ENCODE peak calls at places on chromosomes 16 and 17, in four cellular contexts. K is IMR-90, H is H9, N is H1. U is an unnamed sample.

GRCh38 chr17:10096556-10096955 is 101.8 kb downstream of the GAS7 start:
- DNase-seq in K (no peak), H (no peak), N (no peak), U (no peak)

GRCh38 chr16:89721644-89722391 is 481 bp downstream of the ZNF276 start:
- DNase-seq in K (peak; percentile 34), H (no peak), N (no peak), U (no peak)

GRCh38 chr16:17380613-17381012 is 90.1 kb downstream of the XYLT1 start:
- DNase-seq in K (peak; percentile 49), H (no peak), N (no peak), U (no peak)

GRCh38 chr16:87628940-87629339 is 26.6 kb downstream of the JPH3 start:
- DNase-seq in K (peak; percentile 28), H (no peak), N (no peak), U (no peak)

GRCh38 chr17:21166599-21167265 is 40.0 kb downstream of the DHRS7B start:
- DNase-seq in K (peak; percentile 11), H (no peak), N (no peak), U (no peak)

GRCh38 chr16:83530293-83530692 is 277.5 kb upstream of the HSBP1 start:
- DNase-seq in K (peak; percentile 83), H (no peak), N (no peak), U (no peak)

GRCh38 chr17:77735341-77736206 is 222.9 kb upstream of the TNRC6C start:
- DNase-seq in K (no peak), H (peak; percentile 51), N (no peak), U (no peak)

GRCh38 chr17:42378597-42379594 is 9.3 kb downstream of the STAT3 start:
- DNase-seq in K (peak; percentile 34), H (no peak), N (no peak), U (no peak)

GRCh38 chr17:22221344-22221743 is 529.0 kb downstream of the KCNJ18 start:
- DNase-seq in K (no peak), H (no peak), N (no peak), U (no peak)

GRCh38 chr16:1433756-1434155 is 2.9 kb downstream of the PERCC1 start:
- DNase-seq in K (no peak), H (no peak), N (no peak), U (no peak)

GRCh38 chr16:84024854-84025253 is 17.7 kb downstream of the SLC38A8 start:
- DNase-seq in K (peak; percentile 90), H (no peak), N (no peak), U (no peak)

GRCh38 chr17:54903375-54903774 is 2.7 kb downstream of the TOM1L1 start:
- DNase-seq in K (no peak), H (no peak), N (no peak), U (no peak)

GRCh38 chr16:19135201-19135838 is 21.6 kb downstream of the ITPRIPL2 start:
- DNase-seq in K (no peak), H (no peak), N (no peak), U (no peak)

GRCh38 chr17:64492481-64493109 is 4.3 kb downstream of the POLG2 start:
- DNase-seq in K (no peak), H (no peak), N (no peak), U (no peak)

GRCh38 chr17:9922012-9922848 is 17.2 kb upstream of the RCVRN start:
- DNase-seq in K (no peak), H (no peak), N (no peak), U (no peak)

GRCh38 chr17:81926451-81927144 is 937 bp downstream of the MAFG start:
- DNase-seq in K (peak; percentile 79), H (peak; percentile 77), N (no peak), U (no peak)

DNA sequence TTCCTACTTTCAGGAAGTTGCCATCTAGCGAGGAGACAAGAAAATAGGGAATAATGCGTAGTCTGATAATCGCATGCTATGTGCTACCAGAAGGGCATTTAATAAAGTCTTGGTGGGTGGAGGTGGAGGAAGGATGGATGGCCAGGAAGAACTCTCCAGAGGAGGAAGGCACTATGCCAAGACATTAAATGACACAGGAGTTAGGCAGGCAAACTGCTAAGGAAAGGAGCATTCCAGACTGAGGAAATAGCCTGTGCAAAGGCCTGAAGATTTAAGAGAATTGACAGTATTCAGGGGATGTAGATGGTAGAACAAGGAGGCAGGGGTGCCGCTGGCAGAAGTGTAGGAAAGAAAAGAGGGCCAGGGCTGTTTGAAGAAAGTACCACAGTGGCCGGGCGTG is 19.3 kb upstream of the ARHGAP44 start:
- DNase-seq in K (peak; percentile 63), H (no peak), N (no peak), U (no peak)
- H2BK5ac ChIP-seq in K (no peak overlapping the region), H (no peak overlapping the region), N (no peak overlapping the region), U (no peak overlapping the region)

GRCh38 chr16:85142129-85142513 is 29.8 kb upstream of the CIBAR2 start:
- DNase-seq in K (no peak), H (no peak), N (no peak), U (no peak)
- H3K9ac ChIP-seq in K (no peak overlapping the region), H (no peak overlapping the region), N (no peak overlapping the region), U (no peak overlapping the region)

DNA sequence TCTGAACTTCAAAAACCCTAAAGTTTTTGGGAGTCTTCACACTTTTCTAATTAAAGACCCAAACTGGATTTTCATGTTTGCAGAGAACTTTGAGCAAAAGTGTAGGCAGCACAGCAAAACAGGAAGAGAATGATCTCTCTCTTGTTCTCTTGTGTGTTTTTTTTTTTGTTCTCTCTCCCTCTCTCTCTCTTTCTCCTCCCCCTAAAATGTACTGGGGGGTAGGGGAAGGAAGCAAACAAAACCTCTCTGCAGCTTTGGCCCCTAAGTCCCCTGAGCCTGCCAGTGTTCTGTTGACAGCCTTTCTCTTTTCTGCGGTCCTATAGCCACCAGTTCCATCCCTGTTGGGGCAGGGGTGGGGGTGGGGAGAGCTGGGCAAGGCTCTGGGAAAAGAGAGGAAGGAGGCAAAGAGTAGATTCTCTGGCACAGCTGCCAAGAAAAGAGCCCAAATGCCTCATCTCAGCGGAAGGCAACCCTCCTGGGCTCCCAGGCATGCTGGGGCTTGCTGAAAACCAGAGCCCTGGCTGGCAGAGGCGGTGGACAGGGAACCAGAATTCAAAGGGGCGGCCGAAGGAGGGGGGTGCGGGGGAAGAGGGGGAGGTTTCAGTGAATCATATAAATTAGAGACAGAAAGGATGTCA is 295.4 kb downstream of the SOX9 start:
- DNase-seq in K (no peak), H (no peak), N (no peak), U (no peak)
- H2AK5ac ChIP-seq in K (no peak overlapping the region), H (no peak overlapping the region), N (no peak overlapping the region), U (no peak overlapping the region)

GRCh38 chr17:68587026-68587425 is 14.1 kb downstream of the FAM20A start:
- DNase-seq in K (no peak), H (peak; percentile 18), N (no peak), U (no peak)

GRCh38 chr17:68584904-68585303 is 16.3 kb downstream of the FAM20A start:
- DNase-seq in K (no peak), H (peak; percentile 15), N (no peak), U (no peak)

GRCh38 chr17:68587847-68588246 is 13.3 kb downstream of the FAM20A start:
- DNase-seq in K (no peak), H (no peak), N (no peak), U (no peak)

GRCh38 chr17:68588362-68588761 is 12.8 kb downstream of the FAM20A start:
- DNase-seq in K (no peak), H (peak; percentile 13), N (no peak), U (no peak)

DNA sequence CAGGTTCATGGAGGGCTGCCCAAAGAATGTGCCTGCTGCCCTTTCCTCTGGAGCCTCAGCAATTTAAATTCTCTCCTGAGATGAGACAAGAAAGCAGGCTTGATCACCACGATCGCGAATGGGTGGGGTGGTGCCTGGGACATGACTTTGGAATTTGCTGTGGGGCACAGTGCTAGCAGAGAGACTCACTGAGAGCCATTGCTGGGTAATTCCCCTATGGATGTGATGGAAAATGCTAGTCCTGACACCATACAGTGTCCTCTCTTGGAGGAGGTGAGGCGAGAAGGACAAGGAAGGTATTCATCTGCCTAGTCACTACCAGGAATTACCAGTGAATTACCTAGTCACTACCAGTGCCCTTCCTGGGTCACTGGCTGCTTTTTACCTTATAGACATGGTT is 15.5 kb downstream of the FAM20A start:
- DNase-seq in K (no peak), H (peak; percentile 28), N (no peak), U (no peak)
- H2BK5ac ChIP-seq in K (no peak overlapping the region), H (no peak overlapping the region), N (no peak overlapping the region), U (no peak overlapping the region)

DNA sequence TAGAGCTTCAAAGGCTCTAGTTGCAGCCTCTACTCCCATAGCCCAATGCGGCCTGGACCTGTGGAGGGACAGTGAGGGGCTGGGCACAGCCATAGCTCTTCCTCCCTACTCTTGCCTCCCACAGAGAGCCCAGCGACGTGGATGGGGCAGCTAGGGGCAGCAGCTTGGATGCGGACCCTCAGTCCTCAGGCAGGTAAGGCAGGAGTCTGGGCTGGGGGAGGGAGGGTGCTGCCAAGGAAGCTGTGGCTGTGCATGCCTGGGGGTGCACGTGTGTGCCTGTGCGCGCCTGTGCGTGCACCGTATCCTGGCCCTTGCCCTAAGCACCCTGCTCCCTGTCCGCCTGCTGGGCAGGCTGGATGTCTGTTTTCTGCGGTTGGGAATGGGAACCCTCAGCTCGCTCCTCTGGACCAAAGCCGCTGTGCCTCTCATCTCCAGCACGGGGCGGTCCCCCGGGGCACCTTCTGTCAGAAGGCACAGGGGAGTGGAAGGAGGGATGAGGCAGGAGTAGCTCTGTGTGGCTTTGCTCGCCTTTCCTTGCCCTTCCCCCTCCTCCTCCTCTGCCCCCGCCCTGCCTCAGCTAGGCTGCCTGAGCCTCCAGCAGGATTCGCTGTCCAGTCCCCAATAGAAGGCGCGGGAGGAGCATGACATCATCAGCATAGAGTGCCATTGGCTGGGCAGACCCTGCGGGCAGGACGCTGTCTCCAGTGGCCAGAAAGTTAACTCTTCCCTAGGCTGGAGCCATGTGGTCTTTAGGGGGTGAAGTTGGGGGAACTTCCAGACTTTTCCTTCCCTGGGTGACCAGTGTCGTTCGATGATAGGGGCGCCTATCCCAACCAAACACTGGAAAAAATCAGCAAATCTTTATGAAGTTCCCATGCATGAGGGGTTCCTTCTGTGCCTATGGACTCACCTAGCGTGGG is 797 bp downstream of the PRCD start:
- DNase-seq in K (peak; percentile 94), H (peak; percentile 100), N (peak; percentile 88), U (peak; percentile 87)
- H3K9ac ChIP-seq in K (peak overlapping the region; percentile 62), H (no peak overlapping the region), N (no peak overlapping the region), U (peak overlapping the region; percentile 90)

DNA sequence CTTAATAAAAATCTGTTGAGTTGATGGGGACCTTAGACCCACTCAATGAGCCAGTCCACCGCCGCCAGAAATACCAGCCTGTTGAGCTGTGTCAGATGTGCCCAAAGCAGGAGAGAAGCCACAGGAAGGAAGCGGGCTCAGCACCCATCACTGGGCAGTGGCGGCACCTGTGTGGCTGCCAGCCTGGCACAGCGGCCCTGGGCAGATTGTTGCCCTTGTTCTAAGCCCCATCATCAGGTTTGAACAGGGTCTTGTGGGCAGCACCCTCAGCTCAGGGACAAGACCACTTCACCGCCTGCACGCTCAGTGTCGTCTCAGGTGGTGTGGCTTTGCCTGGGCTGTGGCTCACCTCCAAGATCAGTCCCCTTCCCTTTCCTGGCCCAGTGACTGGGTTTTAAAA is 9.3 kb downstream of the ENDOV start:
- DNase-seq in K (no peak), H (no peak), N (no peak), U (no peak)
- H2AK5ac ChIP-seq in K (no peak overlapping the region), H (no peak overlapping the region), N (no peak overlapping the region), U (peak overlapping the region; percentile 43)

DNA sequence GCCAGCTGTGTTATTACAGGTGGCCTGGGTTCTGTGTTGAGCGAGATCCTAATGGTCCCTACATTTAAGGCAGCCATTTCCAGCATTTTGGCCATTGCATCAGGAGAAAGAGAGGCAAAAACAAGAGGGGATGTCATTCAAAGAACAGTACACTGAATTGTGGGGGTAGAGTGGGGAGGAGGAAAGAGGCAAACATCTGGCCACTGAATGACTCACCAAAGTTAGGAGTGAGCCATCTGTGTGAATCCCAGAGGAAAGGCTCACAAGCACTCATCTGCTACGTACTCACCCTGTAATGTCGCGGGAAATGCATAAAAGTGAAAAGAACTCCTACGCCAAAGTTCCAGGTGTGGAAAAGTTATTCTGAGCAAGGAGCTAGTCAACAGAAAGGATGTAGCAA is 16.7 kb downstream of the KRABD2 start:
- DNase-seq in K (peak; percentile 96), H (no peak), N (no peak), U (no peak)
- H2BK5ac ChIP-seq in K (no peak overlapping the region), H (no peak overlapping the region), N (peak overlapping the region; percentile 3), U (no peak overlapping the region)

GRCh38 chr17:1438593-1439083 is 17.4 kb downstream of the CRK start:
- DNase-seq in K (peak; percentile 89), H (no peak), N (no peak), U (no peak)
- H3K9ac ChIP-seq in K (no peak overlapping the region), H (no peak overlapping the region), N (no peak overlapping the region), U (no peak overlapping the region)

U was measured in neuronal stem cell.